ENCODE peak calls at places on chromosomes 7 and 10, in four cellular contexts. S, I, O and F are unnamed samples.

GRCh38 chr10:70596110-70596798 is 6.3 kb downstream of the PRF1 start:
- DNase-seq in S (peak), I (no peak), O (no peak), F (no peak)

GRCh38 chr10:20596065-20596760 is 300.9 kb downstream of the NEBL start:
- DNase-seq in S (no peak), I (no peak), O (peak), F (no peak)

GRCh38 chr10:6083523-6084475 is 5.0 kb upstream of the RBM17 start:
- DNase-seq in S (no peak), I (no peak), O (peak), F (no peak)

GRCh38 chr10:62648941-62649340 is 155.6 kb upstream of the ADO start:
- DNase-seq in S (no peak), I (no peak), O (no peak), F (no peak)

GRCh38 chr10:49177391-49178355 is 10.5 kb downstream of the TMEM273 start:
- DNase-seq in S (peak), I (no peak), O (no peak), F (no peak)

GRCh38 chr7:147894271-147894670 is 696.3 kb upstream of the C7orf33 start:
- DNase-seq in S (no peak), I (peak), O (no peak), F (no peak)

GRCh38 chr10:113751116-113751728 is at the start of gene PLEKHS1:
- DNase-seq in S (no peak), I (no peak), O (no peak), F (no peak)

GRCh38 chr10:117666131-117666530 is 123.6 kb downstream of the EMX2 start:
- DNase-seq in S (no peak), I (no peak), O (no peak), F (no peak)

GRCh38 chr10:25965584-25965983 is 31.6 kb downstream of the MYO3A start:
- DNase-seq in S (no peak), I (no peak), O (no peak), F (no peak)
- TF ChIP-seq CTCF in S (no peak), I (no peak), O (no peak), F (no peak)

DNA sequence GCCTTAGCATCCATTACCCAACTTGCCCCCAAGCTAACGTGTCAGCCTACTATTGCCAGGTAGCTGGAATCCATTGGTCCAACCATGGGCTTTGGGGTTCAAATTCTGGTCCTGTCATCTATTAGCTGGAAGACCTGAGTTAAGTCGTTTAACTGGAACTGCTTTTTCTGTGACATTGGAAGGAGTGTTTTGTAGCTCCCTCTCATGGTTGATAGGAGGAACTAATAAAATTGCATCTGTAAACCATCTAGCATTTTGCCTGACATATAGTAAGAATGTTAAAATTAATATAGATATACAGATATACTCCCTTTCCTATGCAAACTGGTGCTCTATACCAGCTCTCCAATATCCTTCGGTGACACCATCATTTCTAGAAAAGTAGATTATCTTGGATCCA is 23.8 kb upstream of the SLF2 start:
- DNase-seq in S (no peak), I (peak), O (no peak), F (no peak)
- TF ChIP-seq CTCF in S (peak), I (peak), O (peak), F (no peak)

GRCh38 chr10:3785251-3785848 is 341 bp upstream of the KLF6 start:
- DNase-seq in S (peak), I (peak), O (peak), F (peak)

GRCh38 chr10:3787001-3787400 is 2.0 kb upstream of the KLF6 start:
- DNase-seq in S (no peak), I (no peak), O (no peak), F (no peak)

GRCh38 chr10:3784510-3785250 is at the start of gene KLF6:
- DNase-seq in S (peak), I (no peak), O (no peak), F (no peak)

GRCh38 chr10:3786295-3786981 is 1.4 kb upstream of the KLF6 start:
- DNase-seq in S (peak), I (peak), O (no peak), F (no peak)

GRCh38 chr10:3785849-3786290 is 861 bp upstream of the KLF6 start:
- DNase-seq in S (peak), I (peak), O (no peak), F (no peak)
- TF ChIP-seq CTCF in S (no peak), I (no peak), O (no peak), F (no peak)

DNA sequence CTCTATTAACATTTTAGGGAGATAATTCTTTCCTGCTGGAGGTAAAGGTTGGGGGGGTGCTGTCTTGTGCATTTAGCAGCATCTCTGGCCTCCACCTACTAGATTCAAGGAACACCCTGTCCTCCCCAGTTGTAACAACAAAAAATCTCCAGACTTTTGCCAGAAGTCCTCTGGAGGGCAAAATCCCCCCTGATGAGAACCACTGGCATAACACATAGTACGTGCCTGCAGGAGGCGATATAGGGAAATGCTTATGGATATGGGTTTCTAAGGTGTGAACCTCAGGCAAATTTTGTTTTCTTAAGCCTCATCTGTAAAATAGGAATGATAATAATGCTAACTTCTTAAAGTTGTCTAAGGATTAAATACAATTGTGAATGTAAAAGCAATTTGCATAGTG is 2.9 kb upstream of the OSBPL3 start:
- DNase-seq in S (no peak), I (no peak), O (no peak), F (no peak)
- TF ChIP-seq CTCF in S (peak), I (peak), O (peak), F (no peak)

GRCh38 chr10:122525788-122526187 is 34.8 kb upstream of the DMBT1 start:
- DNase-seq in S (peak), I (no peak), O (no peak), F (no peak)
- TF ChIP-seq CTCF in S (peak), I (peak), O (no peak), F (peak)